ENCODE peak calls at places on chromosomes 6 and 20, in six cellular contexts. G is aorta, E is PC-3, L is neuronal stem cell, W is HCT116, N is tibial artery. X is an unnamed sample.

GRCh38 chr6:45419574-45420082 is 41.9 kb upstream of the SUPT3H start:
- DNase-seq in L (peak; percentile 26), W (peak; percentile 65), G (peak; percentile 77), E (peak; percentile 85), N (no peak), X (no peak)

GRCh38 chr6:6932968-6933367 is 174.8 kb upstream of the RREB1 start:
- DNase-seq in W (no peak), N (no peak), E (no peak), G (no peak), L (no peak), X (no peak)

GRCh38 chr6:11143394-11144371 is 32.2 kb upstream of the ERVFRD-1 start:
- DNase-seq in L (no peak), G (peak; percentile 81), W (peak; percentile 64), N (peak; percentile 84), E (peak; percentile 94), X (peak; percentile 85)

GRCh38 chr6:119565893-119566292 is 216.3 kb upstream of the MAN1A1 start:
- DNase-seq in E (no peak), G (no peak), N (no peak), L (no peak), W (no peak), X (peak; percentile 6)

GRCh38 chr6:118187568-118188164 is 280.6 kb downstream of the SLC35F1 start:
- DNase-seq in W (no peak), L (no peak), G (no peak), E (no peak), N (no peak), X (no peak)

GRCh38 chr6:21200056-21200870 is 393.3 kb upstream of the SOX4 start:
- DNase-seq in E (no peak), L (no peak), G (no peak), W (no peak), N (no peak), X (no peak)

GRCh38 chr6:40526036-40526435 is 61.1 kb downstream of the LRFN2 start:
- DNase-seq in E (no peak), G (no peak), W (no peak), N (no peak), L (no peak), X (no peak)

GRCh38 chr6:16181429-16182359 is 52.8 kb downstream of the MYLIP start:
- DNase-seq in G (no peak), L (no peak), W (peak; percentile 6), N (no peak), E (peak; percentile 19), X (no peak)

GRCh38 chr6:43014434-43014909 is 423 bp downstream of the KLHDC3 start:
- DNase-seq in N (no peak), L (no peak), E (no peak), G (no peak), W (no peak), X (no peak)

GRCh38 chr6:108666656-108667260 is 106.0 kb downstream of the FOXO3 start:
- DNase-seq in G (no peak), E (no peak), W (no peak), L (no peak), N (no peak), X (no peak)

GRCh38 chr20:51569815-51570741 is 27.6 kb upstream of the NFATC2 start:
- DNase-seq in E (peak; percentile 98), W (no peak), G (peak; percentile 82), L (no peak), N (peak; percentile 51), X (no peak)

GRCh38 chr20:47704746-47705496 is 80.4 kb downstream of the SULF2 start:
- DNase-seq in E (no peak), L (no peak), W (no peak), N (no peak), G (no peak), X (no peak)

GRCh38 chr6:160520043-160520904 is 143.8 kb downstream of the LPA start:
- DNase-seq in E (peak; percentile 33), N (peak; percentile 61), W (no peak), L (peak; percentile 75), G (peak; percentile 94), X (no peak)

GRCh38 chr20:57315964-57316480 is 13.6 kb upstream of the SPO11 start:
- DNase-seq in G (no peak), E (no peak), W (no peak), L (no peak), N (no peak), X (no peak)

GRCh38 chr20:17562804-17563305 is 7.0 kb upstream of the DSTN start:
- DNase-seq in N (no peak), L (no peak), W (no peak), G (no peak), E (peak; percentile 31), X (no peak)

GRCh38 chr6:24740861-24741260 is 21.9 kb upstream of the C6orf62 start:
- DNase-seq in G (no peak), W (no peak), L (no peak), N (no peak), E (peak; percentile 10), X (no peak)

GRCh38 chr20:37226889-37227288 is 34.7 kb downstream of the GHRH start:
- DNase-seq in N (peak; percentile 52), L (no peak), W (no peak), G (no peak), E (no peak), X (no peak)

GRCh38 chr20:11777861-11778570 is 139.7 kb upstream of the BTBD3 start:
- DNase-seq in W (no peak), L (no peak), N (no peak), G (no peak), E (peak; percentile 54), X (no peak)

GRCh38 chr6:33613794-33614166 is 7.3 kb upstream of the ITPR3 start:
- DNase-seq in G (no peak), N (no peak), L (no peak), E (peak; percentile 21), W (no peak), X (peak; percentile 36)

GRCh38 chr6:35224720-35225119 is 11.0 kb downstream of the SCUBE3 start:
- DNase-seq in N (no peak), L (no peak), E (no peak), G (no peak), W (no peak), X (no peak)

GRCh38 chr6:116847234-116847633 is 18.4 kb upstream of the GPRC6A start:
- DNase-seq in G (no peak), E (peak; percentile 60), W (peak; percentile 35), N (no peak), L (no peak), X (no peak)

GRCh38 chr6:139539852-139540251 is 165.4 kb upstream of the CITED2 start:
- DNase-seq in L (no peak), E (peak; percentile 85), W (peak; percentile 68), N (peak; percentile 61), G (peak; percentile 91), X (no peak)

GRCh38 chr6:43937236-43938177 is 167.5 kb downstream of the VEGFA start:
- DNase-seq in E (no peak), G (peak; percentile 55), W (no peak), L (no peak), N (no peak), X (no peak)

GRCh38 chr6:37485259-37485658 is 14.4 kb downstream of the CCDC167 start:
- DNase-seq in W (no peak), G (no peak), E (no peak), N (no peak), L (no peak), X (no peak)

GRCh38 chr6:136600818-136601217 is 50.6 kb upstream of the MAP7 start:
- DNase-seq in L (no peak), W (no peak), N (no peak), G (no peak), E (no peak), X (no peak)

GRCh38 chr20:43963872-43964791 is 49.5 kb downstream of the TOX2 start:
- DNase-seq in E (peak; percentile 56), W (no peak), N (peak; percentile 68), L (no peak), G (peak; percentile 34), X (no peak)

GRCh38 chr6:74735304-74735703 is 470.5 kb downstream of the COL12A1 start:
- DNase-seq in L (no peak), N (peak; percentile 34), G (no peak), E (peak; percentile 72), W (no peak), X (no peak)
- H3K27ac ChIP-seq in L (no peak overlapping the region), N (peak overlapping the region; percentile 49), G (no peak overlapping the region), E (no peak overlapping the region), W (no peak overlapping the region), X (no peak overlapping the region)

DNA sequence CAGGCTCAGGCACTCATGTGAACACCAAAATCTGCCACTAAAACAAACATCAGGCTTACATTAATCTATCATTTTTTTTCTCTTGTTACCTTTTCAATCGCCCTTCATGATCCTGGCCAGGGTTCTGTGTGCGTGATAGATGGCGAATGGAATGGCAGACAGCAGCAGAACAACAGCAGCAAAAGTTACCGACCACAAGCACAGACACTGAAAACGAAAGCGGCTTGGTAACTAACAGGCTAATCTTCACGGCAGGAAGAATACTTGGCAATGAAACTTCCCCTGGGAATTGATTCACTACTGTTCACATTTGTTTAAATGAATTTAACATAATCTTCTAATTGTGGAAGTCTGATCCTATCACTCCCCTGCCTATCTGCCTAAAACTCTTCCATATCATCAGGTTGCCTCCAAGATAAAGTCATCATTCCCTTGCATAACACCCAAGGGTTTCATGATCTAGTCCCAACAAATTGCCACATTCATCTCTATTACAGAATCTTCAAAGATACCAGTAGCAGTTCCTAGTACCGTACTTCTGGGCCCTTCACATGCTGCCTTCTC is 28.7 kb downstream of the PTPRK start:
- DNase-seq in N (no peak), G (no peak), E (peak; percentile 37), L (no peak), W (no peak), X (no peak)
- H3K27ac ChIP-seq in N (peak overlapping the region; percentile 1), G (no peak overlapping the region), E (peak overlapping the region; percentile 94), L (peak overlapping the region; percentile 7), W (peak overlapping the region; percentile 27), X (peak overlapping the region; percentile 96)

GRCh38 chr20:39850236-39850635 is 838.8 kb downstream of the MAFB start:
- DNase-seq in L (no peak), W (no peak), E (no peak), N (no peak), G (no peak), X (no peak)
- H3K27ac ChIP-seq in L (no peak overlapping the region), W (no peak overlapping the region), E (no peak overlapping the region), N (no peak overlapping the region), G (no peak overlapping the region), X (no peak overlapping the region)

GRCh38 chr6:124255296-124255695 is 451.6 kb downstream of the NKAIN2 start:
- DNase-seq in E (no peak), G (no peak), L (no peak), W (no peak), N (no peak), X (no peak)
- H3K27ac ChIP-seq in E (no peak overlapping the region), G (no peak overlapping the region), L (no peak overlapping the region), W (no peak overlapping the region), N (no peak overlapping the region), X (no peak overlapping the region)

DNA sequence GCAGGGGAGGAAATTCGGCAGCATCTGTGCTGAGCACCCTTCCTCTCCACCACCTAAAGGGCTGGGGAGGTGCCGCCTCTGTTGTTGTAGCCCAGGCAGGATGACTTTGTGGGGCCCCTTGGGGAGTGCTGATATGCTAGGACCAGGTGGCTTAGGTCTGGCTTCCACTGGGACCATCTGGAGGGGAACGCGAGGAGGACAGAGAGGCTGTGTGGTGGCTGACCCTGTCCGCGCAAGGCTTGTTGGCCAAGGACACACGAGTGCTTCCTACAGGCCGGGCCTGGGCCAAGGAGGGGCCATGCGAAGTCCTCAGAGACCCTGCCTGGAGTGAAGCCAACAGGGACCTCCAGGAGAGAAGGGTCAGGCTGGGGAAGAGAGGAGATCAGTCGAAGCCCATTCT is 9.9 kb upstream of the RPS6KA2 start:
- DNase-seq in L (no peak), G (peak; percentile 63), W (no peak), E (no peak), N (peak; percentile 17), X (no peak)
- H3K27ac ChIP-seq in L (no peak overlapping the region), G (no peak overlapping the region), W (no peak overlapping the region), E (no peak overlapping the region), N (no peak overlapping the region), X (no peak overlapping the region)

X was measured in epithelial cell of prostate.